ENCODE peak calls at places on chromosomes 5 and 9, in four cellular contexts. N is adrenal gland, E is neuronal stem cell, C is OCI-LY7. Z is an unnamed sample.

GRCh38 chr5:24714757-24715156 is 70.0 kb upstream of the CDH10 start:
- DNase-seq in C (no peak), E (no peak), N (no peak), Z (no peak)

GRCh38 chr5:135446615-135447014 is 533 bp downstream of the DCANP1 start:
- DNase-seq in N (no peak), E (no peak), C (no peak), Z (no peak)

GRCh38 chr5:82091617-82092016 is 119.8 kb downstream of the ATG10 start:
- DNase-seq in E (no peak), C (no peak), N (no peak), Z (no peak)

GRCh38 chr9:792331-793260 is 48.9 kb upstream of the DMRT1 start:
- DNase-seq in E (no peak), N (no peak), C (no peak), Z (no peak)

GRCh38 chr5:133357758-133358157 is 254.6 kb downstream of the FSTL4 start:
- DNase-seq in C (no peak), N (no peak), E (no peak), Z (no peak)

GRCh38 chr9:88198346-88198807 is 60.1 kb upstream of the SPATA31C2 start:
- DNase-seq in N (peak; percentile 28), C (peak; percentile 4), E (no peak), Z (peak; percentile 81)

GRCh38 chr9:86407022-86407421 is 52.8 kb upstream of the TUT7 start:
- DNase-seq in C (no peak), E (no peak), N (peak; percentile 90), Z (peak; percentile 27)

GRCh38 chr5:68406344-68406743 is 190.8 kb downstream of the PIK3R1 start:
- DNase-seq in E (no peak), C (no peak), N (no peak), Z (no peak)

GRCh38 chr5:124377386-124377785 is 369.1 kb downstream of the ZNF608 start:
- DNase-seq in N (no peak), C (no peak), E (no peak), Z (no peak)

GRCh38 chr9:17926246-17926645 is 347.4 kb downstream of the SH3GL2 start:
- DNase-seq in N (no peak), C (no peak), E (no peak), Z (no peak)

DNA sequence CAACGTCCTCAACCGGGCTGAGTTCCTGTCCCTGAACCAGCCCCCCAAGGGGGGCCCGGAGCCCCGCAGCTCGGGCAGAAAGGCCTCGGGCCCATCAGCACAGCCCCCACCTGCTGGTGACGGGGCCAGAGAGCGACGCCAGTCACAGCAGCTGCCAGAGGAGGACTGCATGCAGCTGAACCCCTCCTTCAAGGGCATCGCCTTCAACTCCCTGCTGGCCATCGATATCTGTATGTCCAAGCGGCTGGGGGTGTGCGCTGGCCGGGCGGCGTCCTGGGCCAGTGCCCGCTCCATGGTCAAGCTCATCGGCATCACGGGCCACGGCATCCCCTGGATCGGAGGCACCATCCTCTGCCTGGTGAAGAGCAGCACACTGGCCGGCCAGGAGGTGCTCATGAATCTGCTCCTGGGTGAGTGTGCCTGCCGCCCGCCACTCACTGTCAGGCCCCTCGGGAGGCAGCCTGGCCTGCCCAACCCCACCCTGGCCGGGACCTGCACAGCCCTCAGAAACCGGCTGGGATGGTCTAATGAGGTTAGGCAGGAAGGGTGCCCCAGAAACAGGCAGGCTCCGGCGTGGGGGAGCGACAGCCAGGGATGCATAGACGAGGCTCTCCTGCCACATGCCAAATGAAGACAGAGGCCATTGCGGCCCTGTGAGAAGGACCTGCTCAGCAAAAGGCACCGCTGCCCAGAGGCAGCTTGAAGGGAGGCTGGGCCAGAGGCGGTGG is 680 bp downstream of the PLPP7 start:
- DNase-seq in N (peak; percentile 66), C (no peak), E (no peak), Z (peak; percentile 56)
- H3K4me3 ChIP-seq in N (no peak overlapping the region), C (no peak overlapping the region), E (no peak overlapping the region), Z (peak overlapping the region; percentile 56)

GRCh38 chr5:36656556-36656955 is 50.1 kb downstream of the SLC1A3 start:
- DNase-seq in N (no peak), C (no peak), E (no peak), Z (no peak)
- H3K27ac ChIP-seq in N (peak overlapping the region; percentile 39), C (no peak overlapping the region), E (no peak overlapping the region), Z (no peak overlapping the region)

GRCh38 chr9:127056446-127056845 is 66.0 kb downstream of the ANGPTL2 start:
- DNase-seq in C (no peak), N (no peak), E (no peak), Z (no peak)
- H3K4me1 ChIP-seq in C (peaks cover 11% of the 10 kb centered on the region), N (peaks cover 6% of the 10 kb centered on the region), E (peaks cover 10% of the 10 kb centered on the region), Z (no peaks in the 10 kb centered on the region)

DNA sequence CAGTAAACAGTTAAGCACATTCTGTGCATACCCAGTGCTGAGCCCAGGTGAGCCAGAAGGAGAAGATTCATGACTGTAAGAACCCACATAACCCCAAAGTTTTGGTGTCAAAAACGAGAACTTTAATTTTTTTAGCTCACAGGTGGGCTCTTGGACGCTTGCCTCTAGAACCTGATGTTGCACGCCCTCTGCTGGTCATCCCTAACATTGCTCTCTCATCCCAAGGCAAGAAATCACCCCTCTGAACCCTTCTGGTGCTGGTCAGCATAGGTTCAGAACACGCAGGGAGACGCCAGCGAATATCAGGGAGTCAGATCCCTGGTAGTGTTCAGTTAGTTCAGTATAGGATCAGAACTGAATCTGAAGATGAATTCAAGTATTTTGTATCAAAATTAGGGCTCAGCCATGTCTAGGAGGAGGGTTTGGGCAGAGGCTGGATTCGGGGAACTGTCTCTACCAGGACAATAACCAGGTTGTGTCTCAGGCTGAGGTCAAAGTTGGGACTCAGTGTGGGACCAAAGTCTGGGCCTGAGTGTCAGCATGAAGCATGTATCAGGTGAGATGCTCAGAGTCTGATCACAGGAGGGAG is 4.1 kb upstream of the DNAJB5 start:
- DNase-seq in N (peak; percentile 65), E (peak; percentile 83), C (peak; percentile 76), Z (peak; percentile 53)
- H3K4me3 ChIP-seq in N (no peak overlapping the region), E (no peak overlapping the region), C (no peak overlapping the region), Z (no peak overlapping the region)

DNA sequence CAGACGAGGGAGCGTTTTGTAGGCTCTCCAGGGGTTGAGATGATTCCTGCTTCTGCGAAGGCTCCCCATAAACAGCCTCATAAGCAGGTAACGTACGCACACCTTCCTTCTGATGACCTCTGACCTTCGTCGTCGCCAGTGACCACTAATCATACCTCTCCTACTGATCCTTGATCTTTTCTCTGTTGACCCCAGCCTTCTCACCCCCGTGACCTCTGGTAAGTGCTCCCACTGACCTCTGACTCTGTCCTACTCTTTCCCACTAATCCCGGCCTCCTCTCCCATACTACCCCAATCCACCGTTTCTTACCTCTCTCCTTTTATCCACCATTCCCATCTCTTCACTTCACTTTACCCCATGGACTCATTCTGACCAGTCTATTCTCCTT is 356 bp downstream of the DNAI1 start:
- DNase-seq in E (no peak), C (no peak), N (no peak), Z (no peak)
- H3K27ac ChIP-seq in E (peak overlapping the region; percentile 43), C (no peak overlapping the region), N (no peak overlapping the region), Z (no peak overlapping the region)

GRCh38 chr5:140561753-140562523 is 2.5 kb downstream of the APBB3 start:
- DNase-seq in C (no peak), N (no peak), E (no peak), Z (no peak)
- H3K4me1 ChIP-seq in C (peaks cover 31% of the 10 kb centered on the region), N (peaks cover 29% of the 10 kb centered on the region), E (peaks cover 6% of the 10 kb centered on the region), Z (peaks cover 9% of the 10 kb centered on the region)